ENCODE peak calls at places on chromosomes 16 and 17, in six cellular contexts. Y is adrenal gland, C is uterus, T is testis, P is body of pancreas, E is ovary. F is an unnamed sample. For H3K36me3, the result is how much of the 10 kb centered on the place peaks cover.

GRCh38 chr17:4585203-4585939 is 1.0 kb downstream of the SMTNL2 start:
- DNase-seq in Y (no peak), C (no peak), T (no peak), P (no peak), E (no peak), F (peak)

GRCh38 chr16:31063495-31063842 is 10.6 kb downstream of the ZNF668 start:
- DNase-seq in Y (no peak), C (no peak), T (peak), P (no peak), E (no peak), F (no peak)

GRCh38 chr17:7667616-7668406 is 17.1 kb downstream of the ATP1B2 start:
- DNase-seq in Y (no peak), C (no peak), T (no peak), P (no peak), E (no peak), F (no peak)

GRCh38 chr17:38415250-38416194 is 12.7 kb upstream of the ARHGAP23 start:
- DNase-seq in Y (no peak), C (no peak), T (no peak), P (no peak), E (no peak), F (no peak)

GRCh38 chr17:64641499-64641898 is 20.6 kb downstream of the SMURF2 start:
- DNase-seq in Y (peak), C (no peak), T (no peak), P (peak), E (no peak), F (no peak)

GRCh38 chr16:89841275-89841674 is 13.0 kb downstream of the SPIRE2 start:
- DNase-seq in Y (no peak), C (no peak), T (no peak), P (no peak), E (no peak), F (no peak)

GRCh38 chr17:65442691-65443090 is 118.8 kb downstream of the AXIN2 start:
- DNase-seq in Y (no peak), C (no peak), T (no peak), P (no peak), E (no peak), F (no peak)

GRCh38 chr16:70725024-70725911 is 39.4 kb upstream of the MTSS2 start:
- DNase-seq in Y (peak), C (peak), T (peak), P (peak), E (peak), F (peak)

GRCh38 chr16:69179255-69180010 is 7.5 kb upstream of the SNTB2 start:
- DNase-seq in Y (peak), C (peak), T (peak), P (peak), E (peak), F (peak)

GRCh38 chr17:66612993-66613392 is 221.9 kb upstream of the CACNG5 start:
- DNase-seq in Y (no peak), C (no peak), T (no peak), P (no peak), E (no peak), F (no peak)

DNA sequence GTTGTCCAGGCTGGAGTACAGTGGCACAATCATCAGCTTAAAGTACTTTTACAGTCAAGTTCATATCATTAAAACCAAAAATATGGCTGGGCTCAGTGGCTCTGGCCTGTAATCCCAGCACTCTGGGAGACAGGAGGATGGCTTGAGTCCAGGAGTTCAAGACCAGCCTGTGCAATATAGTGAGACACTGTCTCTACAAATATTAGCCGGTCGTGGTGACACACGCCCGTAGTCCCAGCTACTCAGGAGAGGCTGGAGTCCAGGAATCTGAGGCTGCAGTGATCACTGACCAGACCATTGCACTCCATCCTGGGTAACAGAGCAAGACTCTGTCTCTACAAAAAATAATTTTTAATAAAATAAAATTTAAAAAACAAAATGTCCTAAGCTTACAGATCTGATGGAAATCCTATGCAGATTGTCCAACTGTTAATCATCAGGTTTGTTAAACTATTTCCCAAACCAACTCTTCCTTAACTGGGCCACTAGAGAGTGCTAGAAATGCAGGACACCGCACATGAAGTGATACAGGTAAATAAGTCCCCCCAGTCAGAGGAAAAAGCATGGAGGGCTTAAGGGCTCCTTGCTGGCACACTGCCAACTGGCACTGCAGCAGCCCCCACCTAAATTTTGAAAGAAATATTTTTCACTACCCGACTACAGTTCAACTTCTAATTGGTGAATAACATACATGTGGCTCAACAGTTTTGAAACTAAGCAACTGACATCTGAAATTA is 2.8 kb downstream of the USP22 start:
- DNase-seq in Y (no peak), C (no peak), T (no peak), P (peak), E (peak), F (no peak)
- TF ChIP-seq CTCF in Y (peak), C (peak), T (no peak), P (peak), E (no peak), F (no peak)

GRCh38 chr17:30981531-30982519 is 11.0 kb downstream of the RNF135 start:
- DNase-seq in Y (no peak), C (no peak), T (no peak), P (no peak), E (no peak), F (no peak)

DNA sequence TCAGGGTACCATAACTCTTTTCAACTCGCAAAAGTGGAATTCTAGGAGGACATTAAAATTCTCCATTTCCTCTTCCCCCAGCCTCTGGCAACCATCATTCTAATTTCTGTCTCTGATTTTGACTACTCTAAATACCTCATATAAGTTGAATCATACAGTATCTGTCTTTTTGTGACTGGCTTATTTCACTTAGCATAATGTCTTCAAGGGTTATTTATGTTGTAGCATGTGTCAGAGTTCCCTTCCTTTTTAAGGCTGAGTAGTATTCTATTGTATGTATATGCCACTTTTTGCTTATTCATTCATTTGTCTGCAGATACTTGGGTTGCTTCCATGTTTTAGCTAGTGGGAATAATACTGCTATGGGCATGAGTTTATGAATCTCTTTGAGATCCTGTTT is 12.0 kb downstream of the RNF135 start:
- DNase-seq in Y (no peak), C (no peak), T (no peak), P (no peak), E (no peak), F (no peak)
- TF ChIP-seq POLR2A in Y (no peak), C (no peak), T (no peak), P (no peak), E (no peak), F (no peak)

GRCh38 chr17:50367401-50367800 is 5.6 kb downstream of the MRPL27 start:
- DNase-seq in Y (no peak), C (no peak), T (no peak), P (no peak), E (no peak), F (no peak)
- H3K36me3 ChIP-seq in Y (under half), C (under half), T (under half), P (under half), E (under half), F (under half)

DNA sequence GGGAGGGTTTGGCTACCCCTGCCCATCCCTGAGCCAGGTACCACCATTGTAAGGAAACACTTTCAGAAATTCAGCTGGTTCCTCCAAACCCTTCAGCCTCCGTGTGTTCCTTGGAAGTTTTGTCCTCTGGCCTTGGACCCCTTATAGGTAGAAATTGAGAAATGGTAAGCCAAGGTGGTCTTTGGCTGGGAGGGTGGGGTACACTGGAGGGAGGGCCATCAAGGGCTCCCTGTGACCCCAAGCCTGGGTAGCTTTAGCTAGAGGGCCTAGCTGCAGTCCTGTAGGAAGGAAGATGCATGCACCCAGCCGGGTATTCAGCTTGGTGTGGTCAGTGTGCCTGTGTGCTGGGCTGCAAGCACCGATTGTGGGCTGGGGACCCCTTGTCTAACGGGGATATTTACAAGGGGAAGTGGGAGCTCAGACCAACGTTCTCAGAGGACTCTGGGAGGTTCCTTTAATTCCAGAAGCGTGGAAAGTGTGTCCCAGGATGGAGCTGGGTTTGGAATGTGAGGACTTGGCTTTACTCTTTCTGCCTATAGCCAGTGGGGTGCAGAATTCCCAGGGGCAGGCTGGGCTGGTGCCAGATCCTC is 6.8 kb downstream of the NAT9 start:
- DNase-seq in Y (no peak), C (no peak), T (no peak), P (no peak), E (no peak), F (no peak)
- TF ChIP-seq CTCF in Y (no peak), C (no peak), T (no peak), P (no peak), E (no peak), F (no peak)

GRCh38 chr16:11621920-11622651 is 35.4 kb upstream of the LITAF start:
- DNase-seq in Y (no peak), C (no peak), T (no peak), P (no peak), E (no peak), F (no peak)
- TF ChIP-seq POLR2A in Y (no peak), C (no peak), T (no peak), P (no peak), E (no peak), F (no peak)

DNA sequence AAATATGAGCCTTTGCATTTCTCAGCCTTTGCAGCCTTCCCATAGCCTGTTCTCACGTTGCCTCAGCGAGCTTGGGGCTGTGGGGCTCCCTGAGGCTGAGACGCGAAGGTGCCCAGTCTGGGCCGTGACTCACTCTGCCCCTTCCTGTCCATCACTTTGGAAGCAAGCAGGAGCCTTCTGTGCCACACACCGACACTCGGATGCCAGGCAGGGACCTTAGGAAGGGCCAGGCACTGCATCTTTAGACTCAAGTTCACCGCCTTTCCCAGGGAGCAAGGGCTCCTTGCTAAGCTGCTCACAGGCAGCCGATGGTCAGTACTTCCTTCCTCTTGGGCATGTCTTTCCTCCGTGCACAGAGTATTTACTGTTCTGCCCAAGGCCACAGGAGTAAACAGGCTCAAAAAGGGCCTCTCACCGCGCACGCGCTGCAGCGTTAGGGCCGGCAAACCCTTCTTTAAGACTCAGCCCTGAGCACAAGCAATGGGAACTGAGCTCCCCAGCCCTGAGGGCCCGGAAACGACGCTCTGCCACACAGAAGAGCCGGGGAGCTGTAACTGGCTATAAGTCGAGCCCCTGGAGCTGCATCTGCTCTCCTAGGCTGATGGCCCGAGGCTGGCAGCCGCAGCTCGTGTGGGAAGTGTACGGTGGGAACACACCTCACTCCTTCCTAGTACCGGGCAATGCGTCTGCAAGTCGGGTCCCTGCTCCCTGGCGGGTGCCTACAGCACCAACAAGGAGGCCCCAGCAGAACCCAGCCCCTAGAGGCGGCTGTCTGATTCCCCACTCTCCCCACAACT is 7.2 kb downstream of the TIMM22 start:
- DNase-seq in Y (peak), C (no peak), T (peak), P (no peak), E (peak), F (no peak)
- H3K36me3 ChIP-seq in Y (under half), C (under half), T (under half), P (under half), E (under half), F (under half)

GRCh38 chr17:58215685-58216084 is 3.4 kb downstream of the MKS1 start:
- DNase-seq in Y (no peak), C (no peak), T (no peak), P (no peak), E (no peak), F (no peak)
- TF ChIP-seq CTCF in Y (no peak), C (no peak), T (no peak), P (no peak), E (no peak), F (no peak)

F was measured in gastrocnemius medialis.